ENCODE peak calls at places on chromosomes 3 and 15, in four cellular contexts. D is body of pancreas; O is CD8-positive, alpha-beta T cell; C is psoas muscle. F is an unnamed sample.
A peak's percentile ranks its signal among the peaks of the same experiment; 100 is the strongest.

GRCh38 chr3:184687363-184688049 is 24.4 kb downstream of the MAGEF1 start:
- DNase-seq in C (peak; percentile 43), O (no peak), D (no peak), F (peak; percentile 25)

GRCh38 chr3:73255609-73256029 is 194.2 kb downstream of the EBLN2 start:
- DNase-seq in C (no peak), O (no peak), D (peak; percentile 44), F (no peak)

GRCh38 chr3:46867550-46867898 is 4.3 kb upstream of the MYL3 start:
- DNase-seq in O (no peak), D (peak; percentile 84), C (peak; percentile 89), F (peak; percentile 21)

GRCh38 chr3:73580343-73580742 is 44.4 kb downstream of the PDZRN3 start:
- DNase-seq in O (no peak), D (peak; percentile 21), C (no peak), F (no peak)

GRCh38 chr3:44584646-44585501 is at the start of gene ZNF660:
- DNase-seq in C (peak; percentile 69), D (peak; percentile 60), O (no peak), F (peak; percentile 43)

GRCh38 chr15:41919954-41920538 is 26.2 kb upstream of the SPTBN5 start:
- DNase-seq in C (no peak), O (no peak), D (peak; percentile 85), F (no peak)

GRCh38 chr3:103813955-103814354 is 1379.1 kb downstream of the ZPLD1 start:
- DNase-seq in D (no peak), O (no peak), C (no peak), F (no peak)

GRCh38 chr3:78918361-78919020 is 849.3 kb downstream of the ROBO1 start:
- DNase-seq in C (no peak), D (no peak), O (no peak), F (no peak)

GRCh38 chr15:29458361-29458760 is 188.7 kb upstream of the NSMCE3 start:
- DNase-seq in D (no peak), C (no peak), O (no peak), F (no peak)

GRCh38 chr3:54120657-54121403 is 1.5 kb upstream of the CACNA2D3 start:
- DNase-seq in O (no peak), C (no peak), D (peak; percentile 10), F (no peak)

GRCh38 chr15:56759450-56759845 is 26.1 kb upstream of the ZNF280D start:
- DNase-seq in O (no peak), C (peak; percentile 44), D (peak; percentile 32), F (no peak)

GRCh38 chr15:33104276-33104675 is 90.2 kb downstream of the FMN1 start:
- DNase-seq in D (no peak), C (no peak), O (peak; percentile 12), F (no peak)

GRCh38 chr3:195583831-195584542 is at the start of gene APOD:
- DNase-seq in C (peak; percentile 63), D (peak; percentile 36), O (no peak), F (peak; percentile 80)

GRCh38 chr3:89955141-89955540 is 847.7 kb downstream of the EPHA3 start:
- DNase-seq in D (no peak), C (no peak), O (no peak), F (no peak)

GRCh38 chr3:67292356-67293225 is 294.5 kb downstream of the KBTBD8 start:
- DNase-seq in D (no peak), C (no peak), O (no peak), F (no peak)

DNA sequence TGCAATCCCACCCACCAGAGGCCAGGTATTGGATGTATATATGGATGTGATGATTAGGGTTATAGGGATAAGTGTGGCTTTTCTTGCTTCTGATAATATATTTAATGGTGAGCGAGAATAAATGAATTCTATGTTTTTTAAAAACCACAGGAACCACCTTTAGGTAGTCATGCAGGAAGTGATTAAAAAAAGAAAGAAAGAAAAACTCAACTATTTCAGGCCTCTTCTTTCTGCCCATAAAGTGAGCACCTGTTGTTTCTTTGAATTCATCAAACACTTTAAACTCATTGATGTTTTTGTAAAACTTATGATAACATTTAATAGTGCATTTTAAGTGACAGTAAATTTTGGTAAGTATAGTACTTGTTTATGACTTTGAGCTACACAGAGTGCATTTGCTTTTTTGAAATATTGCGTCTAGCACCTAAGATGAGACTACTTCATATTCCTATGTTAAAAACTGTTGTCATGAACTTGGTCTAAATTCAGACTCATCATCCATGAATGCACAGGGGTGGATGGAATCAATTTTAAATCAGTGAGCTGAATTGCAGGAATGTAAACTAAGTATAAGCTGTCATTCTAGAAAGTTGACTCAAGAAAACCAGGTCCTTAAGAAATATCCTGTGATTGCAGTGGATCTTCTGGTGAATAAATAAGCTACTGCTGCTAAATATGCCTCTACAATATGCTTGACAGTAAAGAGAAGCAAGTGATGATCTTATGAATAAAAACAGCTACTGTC is 764.4 kb upstream of the NECTIN3 start:
- DNase-seq in C (no peak), O (no peak), D (no peak), F (no peak)
- H3K27ac ChIP-seq in C (no peak overlapping the region), O (no peak overlapping the region), D (no peak overlapping the region), F (no peak overlapping the region)

GRCh38 chr3:132276228-132276906 is 40.8 kb upstream of the ACP3 start:
- DNase-seq in C (no peak), D (no peak), O (no peak), F (no peak)
- H3K27ac ChIP-seq in C (no peak overlapping the region), D (no peak overlapping the region), O (no peak overlapping the region), F (no peak overlapping the region)

GRCh38 chr3:15768421-15769255 is 29.1 kb downstream of the ANKRD28 start:
- DNase-seq in D (peak; percentile 29), C (peak; percentile 20), O (no peak), F (no peak)
- H3K27ac ChIP-seq in D (peak overlapping the region; percentile 62), C (peak overlapping the region; percentile 72), O (no peak overlapping the region), F (no peak overlapping the region)

GRCh38 chr3:99949956-99950670 is 132.5 kb downstream of the CMSS1 start:
- DNase-seq in O (no peak), C (no peak), D (no peak), F (no peak)
- H3K27ac ChIP-seq in O (no peak overlapping the region), C (peak overlapping the region; percentile 66), D (no peak overlapping the region), F (no peak overlapping the region)

DNA sequence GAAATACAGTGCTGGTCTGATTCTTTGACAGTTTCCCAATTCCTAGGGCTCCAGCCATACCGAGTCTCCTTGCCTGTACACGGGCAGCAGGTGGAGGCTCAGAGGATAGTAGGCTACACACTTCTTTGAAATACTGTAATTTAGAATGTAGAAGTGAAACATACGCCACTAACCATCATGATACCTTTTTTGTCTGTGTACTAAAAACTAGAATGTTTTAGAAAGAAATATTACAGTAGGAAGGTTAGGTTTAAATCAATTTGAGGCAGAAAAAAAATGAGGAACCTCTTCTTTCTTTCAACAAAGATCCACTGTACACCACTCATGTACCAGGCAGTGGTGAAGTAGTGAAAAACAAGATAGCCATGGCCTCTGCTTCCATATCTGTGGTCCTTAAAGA is 354.7 kb downstream of the MCTP2 start:
- DNase-seq in O (no peak), D (no peak), C (no peak), F (no peak)
- H3K27ac ChIP-seq in O (no peak overlapping the region), D (no peak overlapping the region), C (no peak overlapping the region), F (no peak overlapping the region)

GRCh38 chr15:79922512-79923067 is 25.8 kb upstream of the MTHFS start:
- DNase-seq in D (no peak), O (no peak), C (no peak), F (no peak)
- H3K27ac ChIP-seq in D (no peak overlapping the region), O (peak overlapping the region; percentile 90), C (peak overlapping the region; percentile 91), F (no peak overlapping the region)

DNA sequence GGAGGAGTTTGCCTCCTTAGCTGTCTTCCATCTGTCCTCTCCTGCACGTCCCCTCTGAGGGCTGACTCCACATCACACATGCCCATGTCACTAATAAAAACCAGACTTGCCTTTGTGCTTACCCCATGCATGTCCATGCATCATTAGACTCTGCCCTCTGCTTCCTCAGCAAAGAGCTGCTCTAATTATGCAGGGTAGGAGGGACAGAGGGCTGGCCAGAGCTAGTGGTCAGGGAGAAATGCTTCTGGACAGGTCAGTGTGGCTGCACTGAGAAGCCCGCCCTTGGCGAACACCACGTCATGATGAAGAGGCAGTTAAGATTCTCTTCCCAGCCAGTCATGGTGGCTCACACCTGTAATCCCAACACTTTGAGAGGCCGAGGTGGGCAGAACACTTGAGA is 8.9 kb downstream of the CA12 start:
- DNase-seq in O (no peak), C (no peak), D (no peak), F (no peak)
- H3K27ac ChIP-seq in O (no peak overlapping the region), C (no peak overlapping the region), D (no peak overlapping the region), F (peak overlapping the region; percentile 81)

GRCh38 chr15:90471769-90472168 is 58.0 kb upstream of the CRTC3 start:
- DNase-seq in D (no peak), C (no peak), O (no peak), F (peak; percentile 16)
- H3K27ac ChIP-seq in D (no peak overlapping the region), C (no peak overlapping the region), O (no peak overlapping the region), F (peak overlapping the region; percentile 97)

DNA sequence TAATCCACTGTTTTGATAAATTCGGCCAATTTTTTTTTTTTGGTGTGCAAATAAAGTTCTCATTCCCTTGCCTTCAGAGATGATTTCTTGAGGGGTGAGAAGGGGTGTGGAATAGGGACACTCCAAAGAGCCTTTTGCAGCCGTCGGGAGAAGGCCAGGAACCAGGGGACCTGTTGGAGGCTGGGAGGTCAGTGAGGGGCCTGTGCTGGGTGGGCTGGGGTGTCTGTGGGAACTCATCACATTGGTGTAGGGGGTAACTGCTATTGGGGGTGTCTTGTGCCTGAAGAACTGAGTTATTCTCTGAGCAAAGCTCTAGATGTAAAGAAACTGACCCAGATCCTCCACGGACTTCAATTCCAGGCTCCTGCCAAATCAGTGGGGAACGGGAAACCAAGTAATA is 13.5 kb upstream of the SKIC8 start:
- DNase-seq in C (no peak), D (no peak), O (no peak), F (no peak)
- H3K27ac ChIP-seq in C (no peak overlapping the region), D (no peak overlapping the region), O (no peak overlapping the region), F (no peak overlapping the region)

DNA sequence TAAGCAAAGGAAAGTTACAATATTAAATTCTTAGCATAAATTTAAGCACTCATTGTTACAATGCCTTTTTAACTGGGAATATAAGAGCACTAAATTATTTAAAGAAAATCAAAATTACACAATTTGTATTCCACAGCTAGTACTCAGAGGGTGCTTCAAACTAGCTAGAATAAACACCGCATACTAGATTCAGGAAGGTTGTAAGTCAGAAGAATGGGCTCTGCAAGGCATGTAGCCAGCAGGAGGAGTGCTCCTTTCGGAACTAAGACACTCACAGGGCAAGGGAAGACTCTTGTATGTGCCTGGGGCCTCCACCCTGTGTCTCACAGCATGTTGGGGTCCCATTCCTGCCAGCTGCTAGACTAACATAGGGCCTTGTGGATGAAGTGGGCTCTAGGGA is 327.7 kb upstream of the ALCAM start:
- DNase-seq in O (no peak), D (no peak), C (no peak), F (no peak)
- H3K27ac ChIP-seq in O (no peak overlapping the region), D (no peak overlapping the region), C (no peak overlapping the region), F (no peak overlapping the region)

F was measured in caudate nucleus.